ENCODE peak calls at places on chromosomes 6 and 20, in ten cellular contexts. N is CD8-positive, alpha-beta T cell; K is transverse colon; S is stomach; V is heart right ventricle; T is A549; P is heart left ventricle; C is DND-41; X is H9; R is ovary. Y is an unnamed sample.

GRCh38 chr6:129630606-129631005 is 79.4 kb downstream of the ARHGAP18 start:
- DNase-seq in N (no peak), K (no peak), S (no peak), V (no peak), T (no peak), P (no peak), C (no peak), X (no peak), R (no peak), Y (no peak)

GRCh38 chr6:158654960-158655485 is 5.2 kb downstream of the SYTL3 start:
- DNase-seq in N (no peak), K (no peak), S (no peak), V (no peak), T (no peak), P (no peak), C (no peak), X (no peak), R (no peak), Y (no peak)

GRCh38 chr6:44056392-44057237 is 70.6 kb downstream of the MRPL14 start:
- DNase-seq in N (no peak), K (peak), S (no peak), V (peak), T (no peak), P (peak), C (no peak), X (no peak), R (peak), Y (no peak)

GRCh38 chr20:38608188-38608587 is 6.6 kb downstream of the ARHGAP40 start:
- DNase-seq in N (no peak), K (no peak), S (no peak), V (no peak), T (no peak), P (no peak), C (no peak), X (no peak), R (no peak), Y (no peak)

GRCh38 chr20:40160151-40160550 is 528.9 kb downstream of the MAFB start:
- DNase-seq in N (no peak), K (peak), S (peak), V (peak), T (peak), P (peak), C (peak), X (peak), R (peak), Y (peak)

GRCh38 chr6:134358320-134358719 is 40.4 kb upstream of the SGK1 start:
- DNase-seq in N (no peak), K (no peak), S (no peak), V (no peak), T (peak), P (no peak), C (no peak), X (no peak), R (no peak), Y (no peak)

GRCh38 chr20:32231847-32232246 is 24.2 kb downstream of the POFUT1 start:
- DNase-seq in N (peak), K (no peak), S (no peak), V (no peak), T (no peak), P (no peak), C (no peak), X (no peak), R (no peak), Y (no peak)

GRCh38 chr20:56685879-56686278 is 56.8 kb downstream of the TFAP2C start:
- DNase-seq in N (no peak), K (no peak), S (no peak), V (no peak), T (no peak), P (no peak), C (no peak), X (no peak), R (no peak), Y (no peak)

GRCh38 chr20:44074252-44075151 is 112.5 kb downstream of the JPH2 start:
- DNase-seq in N (no peak), K (no peak), S (peak), V (peak), T (no peak), P (peak), C (no peak), X (no peak), R (peak), Y (no peak)

GRCh38 chr6:71289039-71289801 is 609 bp downstream of the OGFRL1 start:
- DNase-seq in N (no peak), K (peak), S (no peak), V (peak), T (peak), P (peak), C (no peak), X (peak), R (peak), Y (no peak)

GRCh38 chr20:23123886-23124285 is 37.8 kb upstream of the CD93 start:
- DNase-seq in N (no peak), K (no peak), S (no peak), V (no peak), T (no peak), P (no peak), C (no peak), X (no peak), R (no peak), Y (no peak)

GRCh38 chr6:152099816-152100618 is 292.5 kb downstream of the ESR1 start:
- DNase-seq in N (no peak), K (peak), S (no peak), V (peak), T (no peak), P (peak), C (no peak), X (no peak), R (no peak), Y (no peak)

GRCh38 chr20:8631271-8631670 is 437.6 kb upstream of the PLCB4 start:
- DNase-seq in N (no peak), K (no peak), S (no peak), V (no peak), T (no peak), P (no peak), C (no peak), X (no peak), R (no peak), Y (no peak)

GRCh38 chr6:139480356-139480833 is 105.9 kb upstream of the CITED2 start:
- DNase-seq in N (no peak), K (no peak), S (no peak), V (no peak), T (no peak), P (no peak), C (no peak), X (no peak), R (no peak), Y (no peak)

GRCh38 chr6:44951253-44951656 is 376.9 kb upstream of the RUNX2 start:
- DNase-seq in N (no peak), K (no peak), S (no peak), V (no peak), T (no peak), P (no peak), C (peak), X (no peak), R (no peak), Y (no peak)

GRCh38 chr6:65569505-65569904 is 137.5 kb downstream of the EYS start:
- DNase-seq in N (no peak), K (no peak), S (no peak), V (no peak), T (no peak), P (no peak), C (no peak), X (no peak), R (no peak), Y (no peak)

GRCh38 chr6:8556370-8557018 is 121.1 kb upstream of the SLC35B3 start:
- DNase-seq in N (no peak), K (no peak), S (no peak), V (no peak), T (peak), P (no peak), C (no peak), X (no peak), R (no peak), Y (no peak)

GRCh38 chr20:25196701-25197120 is 1.2 kb downstream of the ENTPD6 start:
- DNase-seq in N (no peak), K (no peak), S (no peak), V (no peak), T (no peak), P (no peak), C (peak), X (no peak), R (no peak), Y (peak)

GRCh38 chr6:30202366-30202765 is 10.8 kb downstream of the TRIM26 start:
- DNase-seq in N (no peak), K (no peak), S (no peak), V (no peak), T (no peak), P (no peak), C (no peak), X (no peak), R (no peak), Y (no peak)

GRCh38 chr20:62576815-62577214 is 65.5 kb upstream of the SLCO4A1 start:
- DNase-seq in N (no peak), K (no peak), S (no peak), V (no peak), T (no peak), P (peak), C (peak), X (peak), R (no peak), Y (no peak)

GRCh38 chr6:147201885-147202515 is 2.2 kb upstream of the STXBP5 start:
- DNase-seq in N (no peak), K (peak), S (no peak), V (no peak), T (peak), P (no peak), C (no peak), X (peak), R (no peak), Y (peak)

GRCh38 chr20:592506-592905 is 17.6 kb downstream of the TCF15 start:
- DNase-seq in N (no peak), K (no peak), S (no peak), V (no peak), T (no peak), P (no peak), C (no peak), X (no peak), R (no peak), Y (no peak)

GRCh38 chr20:57013221-57013620 is 253.2 kb downstream of the BMP7 start:
- DNase-seq in N (no peak), K (no peak), S (no peak), V (no peak), T (no peak), P (no peak), C (no peak), X (no peak), R (no peak), Y (no peak)

GRCh38 chr6:148932731-148933130 is 185.9 kb downstream of the UST start:
- DNase-seq in N (no peak), K (no peak), S (no peak), V (no peak), T (no peak), P (no peak), C (no peak), X (no peak), R (no peak), Y (no peak)

GRCh38 chr20:63911171-63911570 is 16.2 kb downstream of the DNAJC5 start:
- DNase-seq in N (no peak), K (peak), S (peak), V (no peak), T (no peak), P (no peak), C (no peak), X (no peak), R (no peak), Y (no peak)

GRCh38 chr20:33803921-33804337 is 7.2 kb upstream of the CHMP4B start:
- DNase-seq in N (no peak), K (no peak), S (no peak), V (no peak), T (no peak), P (no peak), C (no peak), X (no peak), R (no peak), Y (no peak)

GRCh38 chr6:15132854-15133670 is 112.8 kb upstream of the JARID2 start:
- DNase-seq in N (no peak), K (no peak), S (no peak), V (no peak), T (peak), P (no peak), C (no peak), X (no peak), R (no peak), Y (no peak)

GRCh38 chr20:2814587-2815051 is at the start of gene C20orf141:
- DNase-seq in N (no peak), K (peak), S (no peak), V (no peak), T (peak), P (peak), C (no peak), X (no peak), R (peak), Y (peak)

GRCh38 chr6:73803562-73804221 is 107.7 kb downstream of the CD109 start:
- DNase-seq in N (no peak), K (peak), S (no peak), V (peak), T (peak), P (no peak), C (no peak), X (peak), R (no peak), Y (peak)

GRCh38 chr20:25082498-25082873 is 545 bp upstream of the VSX1 start:
- DNase-seq in N (no peak), K (no peak), S (no peak), V (no peak), T (peak), P (no peak), C (peak), X (peak), R (no peak), Y (peak)

GRCh38 chr20:3013771-3014170 is 29.7 kb upstream of the GNRH2 start:
- DNase-seq in N (no peak), K (no peak), S (no peak), V (no peak), T (no peak), P (no peak), C (no peak), X (no peak), R (no peak), Y (no peak)

GRCh38 chr6:91079939-91080338 is 493.1 kb upstream of the MAP3K7 start:
- DNase-seq in N (no peak), K (no peak), S (no peak), V (no peak), T (no peak), P (no peak), C (no peak), X (no peak), R (no peak), Y (peak)

GRCh38 chr20:60882776-60883303 is 369.2 kb upstream of the CDH4 start:
- DNase-seq in N (no peak), K (no peak), S (no peak), V (no peak), T (no peak), P (no peak), C (no peak), X (no peak), R (no peak), Y (no peak)

GRCh38 chr6:4460595-4461475 is 315.4 kb upstream of the CDYL start:
- DNase-seq in N (no peak), K (peak), S (peak), V (peak), T (no peak), P (peak), C (no peak), X (no peak), R (peak), Y (no peak)

GRCh38 chr6:4459032-4459431 is 317.2 kb upstream of the CDYL start:
- DNase-seq in N (no peak), K (no peak), S (no peak), V (no peak), T (peak), P (no peak), C (no peak), X (no peak), R (no peak), Y (no peak)

GRCh38 chr6:4464638-4465037 is 311.6 kb upstream of the CDYL start:
- DNase-seq in N (no peak), K (no peak), S (no peak), V (no peak), T (no peak), P (no peak), C (no peak), X (no peak), R (no peak), Y (no peak)

GRCh38 chr6:4459981-4460380 is 316.2 kb upstream of the CDYL start:
- DNase-seq in N (no peak), K (no peak), S (no peak), V (no peak), T (no peak), P (no peak), C (no peak), X (no peak), R (no peak), Y (no peak)
- H3K27ac ChIP-seq in N (no peak), K (peak), S (peak), V (peak), T (peak), P (peak), C (no peak), X (no peak), R (no peak), Y (no peak)

GRCh38 chr20:50459124-50459918 is 50.9 kb upstream of the PTPN1 start:
- DNase-seq in N (no peak), K (no peak), S (no peak), V (no peak), T (no peak), P (no peak), C (no peak), X (no peak), R (no peak), Y (no peak)

GRCh38 chr20:50460115-50460607 is 50.0 kb upstream of the PTPN1 start:
- DNase-seq in N (no peak), K (no peak), S (no peak), V (no peak), T (no peak), P (no peak), C (no peak), X (no peak), R (no peak), Y (no peak)

GRCh38 chr20:50455656-50456451 is 54.3 kb upstream of the PTPN1 start:
- DNase-seq in N (no peak), K (no peak), S (peak), V (peak), T (no peak), P (peak), C (no peak), X (no peak), R (no peak), Y (no peak)

GRCh38 chr20:50453533-50453932 is 56.6 kb upstream of the PTPN1 start:
- DNase-seq in N (no peak), K (no peak), S (no peak), V (no peak), T (no peak), P (no peak), C (no peak), X (no peak), R (no peak), Y (no peak)

GRCh38 chr20:50456452-50457324 is 53.5 kb upstream of the PTPN1 start:
- DNase-seq in N (no peak), K (no peak), S (no peak), V (no peak), T (no peak), P (no peak), C (peak), X (no peak), R (no peak), Y (no peak)
- TF ChIP-seq CTCF in N (no peak), K (no peak), S (no peak), V (peak), T (no peak), P (no peak), C (peak), X (peak), R (no peak), Y (peak)

GRCh38 chr6:56932891-56933473 is 21.9 kb upstream of the BEND6 start:
- DNase-seq in N (no peak), K (no peak), S (no peak), V (no peak), T (no peak), P (no peak), C (no peak), X (no peak), R (no peak), Y (no peak)

GRCh38 chr6:56933650-56934049 is 21.3 kb upstream of the BEND6 start:
- DNase-seq in N (no peak), K (no peak), S (no peak), V (no peak), T (no peak), P (no peak), C (no peak), X (no peak), R (no peak), Y (no peak)

GRCh38 chr6:56940977-56941376 is 13.9 kb upstream of the BEND6 start:
- DNase-seq in N (no peak), K (no peak), S (no peak), V (no peak), T (no peak), P (no peak), C (no peak), X (no peak), R (no peak), Y (no peak)

GRCh38 chr6:56940463-56940862 is 14.4 kb upstream of the BEND6 start:
- DNase-seq in N (no peak), K (no peak), S (no peak), V (no peak), T (no peak), P (no peak), C (no peak), X (no peak), R (no peak), Y (no peak)

GRCh38 chr6:56938634-56939294 is 16.1 kb upstream of the BEND6 start:
- DNase-seq in N (no peak), K (no peak), S (no peak), V (no peak), T (peak), P (no peak), C (no peak), X (no peak), R (no peak), Y (no peak)
- H3K27ac ChIP-seq in N (no peak), K (no peak), S (no peak), V (no peak), T (peak), P (no peak), C (no peak), X (no peak), R (no peak), Y (no peak)

DNA sequence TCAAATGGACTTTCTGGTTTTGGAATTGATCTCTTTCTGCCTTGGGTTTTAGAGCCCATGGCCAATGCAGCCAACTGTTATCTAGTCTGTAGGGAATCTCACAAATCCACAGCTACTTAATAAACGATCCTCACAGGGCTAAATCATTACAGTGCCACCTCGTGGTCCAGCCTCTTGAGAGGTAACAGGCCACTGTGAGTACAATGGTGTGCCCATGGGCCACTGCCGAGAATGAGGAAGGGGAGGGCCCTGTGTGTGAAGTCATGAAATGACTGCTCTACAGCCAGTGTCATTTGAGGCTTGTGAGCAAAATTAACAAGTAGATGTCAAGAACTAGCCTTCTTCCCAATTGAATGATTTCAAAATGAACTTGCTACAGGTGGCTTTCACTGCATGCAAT is 54.3 kb upstream of the GMPR start:
- DNase-seq in N (no peak), K (peak), S (peak), V (no peak), T (peak), P (no peak), C (no peak), X (peak), R (no peak), Y (peak)
- TF ChIP-seq CTCF in N (no peak), K (no peak), S (no peak), V (peak), T (no peak), P (no peak), C (no peak), X (peak), R (no peak), Y (peak)

GRCh38 chr6:26089272-26089671 is 2.0 kb downstream of the HFE start:
- DNase-seq in N (no peak), K (peak), S (no peak), V (no peak), T (no peak), P (peak), C (no peak), X (no peak), R (no peak), Y (no peak)
- H3K27ac ChIP-seq in N (no peak), K (peak), S (peak), V (peak), T (peak), P (no peak), C (no peak), X (no peak), R (no peak), Y (no peak)

GRCh38 chr6:168670386-168670985 is 229.5 kb downstream of the SMOC2 start:
- DNase-seq in N (no peak), K (no peak), S (no peak), V (no peak), T (no peak), P (no peak), C (no peak), X (no peak), R (no peak), Y (no peak)

GRCh38 chr6:168671863-168672546 is 231.0 kb downstream of the SMOC2 start:
- DNase-seq in N (no peak), K (no peak), S (no peak), V (no peak), T (no peak), P (no peak), C (no peak), X (no peak), R (no peak), Y (no peak)

GRCh38 chr6:168667428-168667805 is 226.4 kb downstream of the SMOC2 start:
- DNase-seq in N (no peak), K (no peak), S (no peak), V (no peak), T (no peak), P (no peak), C (no peak), X (no peak), R (no peak), Y (no peak)

GRCh38 chr6:168674595-168674994 is 233.6 kb downstream of the SMOC2 start:
- DNase-seq in N (no peak), K (no peak), S (no peak), V (no peak), T (no peak), P (no peak), C (no peak), X (no peak), R (no peak), Y (no peak)

GRCh38 chr6:168671028-168671862 is 230.3 kb downstream of the SMOC2 start:
- DNase-seq in N (no peak), K (no peak), S (no peak), V (no peak), T (no peak), P (no peak), C (no peak), X (no peak), R (no peak), Y (no peak)
- TF ChIP-seq CTCF in N (no peak), K (no peak), S (no peak), V (no peak), T (no peak), P (no peak), C (no peak), X (no peak), R (no peak), Y (no peak)

GRCh38 chr6:167111597-167111996 is 11.3 kb upstream of the CCR6 start:
- DNase-seq in N (no peak), K (no peak), S (no peak), V (no peak), T (no peak), P (no peak), C (no peak), X (no peak), R (no peak), Y (no peak)

GRCh38 chr6:167113935-167114910 is 8.7 kb upstream of the CCR6 start:
- DNase-seq in N (no peak), K (peak), S (no peak), V (no peak), T (no peak), P (no peak), C (no peak), X (no peak), R (no peak), Y (no peak)

GRCh38 chr6:167115054-167115453 is 7.8 kb upstream of the CCR6 start:
- DNase-seq in N (no peak), K (no peak), S (no peak), V (no peak), T (no peak), P (no peak), C (no peak), X (no peak), R (no peak), Y (peak)

GRCh38 chr6:167113047-167113446 is 9.8 kb upstream of the CCR6 start:
- DNase-seq in N (no peak), K (no peak), S (no peak), V (no peak), T (no peak), P (no peak), C (no peak), X (no peak), R (no peak), Y (no peak)

GRCh38 chr6:167112421-167112820 is 10.5 kb upstream of the CCR6 start:
- DNase-seq in N (no peak), K (no peak), S (no peak), V (no peak), T (no peak), P (no peak), C (no peak), X (no peak), R (no peak), Y (no peak)
- H3K27ac ChIP-seq in N (no peak), K (peak), S (no peak), V (no peak), T (no peak), P (no peak), C (no peak), X (no peak), R (no peak), Y (no peak)